ENCODE peak calls at places on chromosomes 2 and 18, in nine cellular contexts. D, F, I, L, P, B, A, T and V are unnamed samples.
A peak's percentile ranks its signal among the peaks of the same experiment; 100 is the strongest.

GRCh38 chr2:102313025-102313424 is 1.7 kb downstream of the IL1RL1 start:
- DNase-seq in B (no peak), P (no peak), L (no peak), F (no peak), D (no peak), T (peak; percentile 86), I (no peak), A (no peak), V (no peak)

GRCh38 chr2:54839526-54840255 is 116.2 kb downstream of the EML6 start:
- DNase-seq in L (no peak), T (peak; percentile 10), D (no peak), P (no peak), F (no peak), B (no peak), I (no peak), A (no peak), V (no peak)

GRCh38 chr2:177143444-177143843 is 69.2 kb upstream of the HNRNPA3 start:
- DNase-seq in L (peak; percentile 55), B (no peak), I (no peak), T (peak; percentile 60), D (no peak), A (no peak), P (no peak), F (no peak), V (no peak)

GRCh38 chr2:120765911-120766757 is 30.5 kb downstream of the GLI2 start:
- DNase-seq in P (peak; percentile 80), A (peak; percentile 59), I (peak; percentile 42), B (no peak), D (no peak), F (peak; percentile 40), L (peak; percentile 58), T (peak; percentile 95), V (peak; percentile 93)

GRCh38 chr2:19801367-19802087 is 100.3 kb downstream of the TTC32 start:
- DNase-seq in F (no peak), B (no peak), L (peak; percentile 94), D (no peak), A (no peak), I (peak; percentile 51), T (peak; percentile 99), P (peak; percentile 71), V (peak; percentile 83)

GRCh38 chr2:29747786-29748470 is 173.5 kb downstream of the ALK start:
- DNase-seq in D (no peak), B (no peak), A (no peak), I (no peak), F (no peak), L (peak; percentile 83), P (no peak), T (peak; percentile 99), V (peak; percentile 40)

GRCh38 chr2:214591359-214591758 is 180.5 kb downstream of the VWC2L start:
- DNase-seq in B (no peak), D (no peak), L (peak; percentile 6), F (no peak), P (no peak), I (no peak), A (no peak), T (no peak), V (no peak)

GRCh38 chr18:70491734-70492348 is 203.0 kb downstream of the SOCS6 start:
- DNase-seq in I (peak; percentile 21), P (no peak), F (peak; percentile 70), L (peak; percentile 61), T (peak; percentile 19), A (peak; percentile 73), B (peak; percentile 37), D (peak; percentile 31), V (no peak)

GRCh38 chr18:48844271-48844670 is 106.5 kb downstream of the SMAD7 start:
- DNase-seq in F (no peak), A (no peak), T (no peak), P (peak; percentile 46), L (no peak), B (no peak), D (no peak), I (no peak), V (no peak)

DNA sequence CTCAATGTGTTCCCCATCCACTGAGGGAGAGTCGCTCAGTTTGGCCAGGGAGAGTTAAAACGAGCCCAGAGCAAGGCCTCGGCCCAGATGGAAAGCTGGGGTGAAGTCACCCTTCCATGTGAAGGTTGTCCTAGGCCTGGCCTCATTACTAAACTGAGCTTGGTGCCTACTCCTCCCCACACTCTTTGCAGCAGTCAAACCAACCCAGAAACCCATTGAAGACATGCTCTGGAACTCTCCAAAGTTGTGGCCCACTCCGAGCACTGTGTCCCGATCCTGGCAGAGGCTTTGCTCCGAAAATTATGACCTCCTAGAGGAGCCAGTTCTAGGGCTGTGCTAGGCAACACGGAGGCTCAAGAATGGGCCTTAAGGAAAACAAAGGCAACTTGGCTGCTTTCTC is 11.5 kb upstream of the CYP26B1 start:
- DNase-seq in L (no peak), T (no peak), P (no peak), A (no peak), I (no peak), B (no peak), F (no peak), D (no peak), V (no peak)
- TF ChIP-seq CTCF in L (no peak), T (no peak), P (no peak), A (no peak), I (no peak), B (no peak), F (no peak), D (no peak), V (no peak)

DNA sequence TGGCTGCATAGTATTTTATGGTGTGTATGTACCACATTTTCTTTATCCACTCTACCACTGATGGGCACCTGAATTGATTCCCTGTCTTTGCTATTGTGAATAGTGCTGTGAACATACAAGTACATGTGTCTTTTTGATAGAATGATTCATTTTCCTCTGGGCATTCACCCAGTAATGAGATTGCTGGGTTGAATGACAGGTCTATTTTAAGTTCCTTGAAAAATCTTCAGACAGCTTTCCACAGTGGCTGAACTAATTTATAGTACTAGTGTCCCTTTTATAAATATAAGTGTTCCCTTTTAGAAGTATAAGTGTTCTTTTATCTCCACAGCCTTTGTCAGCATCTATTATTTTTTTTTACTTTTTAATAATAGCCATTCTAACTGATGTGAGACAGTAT is 303.9 kb upstream of the EPHA4 start:
- DNase-seq in A (no peak), P (no peak), L (no peak), F (no peak), T (no peak), I (no peak), B (no peak), D (no peak), V (no peak)
- TF ChIP-seq CTCF in A (no peak), P (no peak), L (no peak), F (no peak), T (no peak), I (no peak), B (no peak), D (no peak), V (no peak)

DNA sequence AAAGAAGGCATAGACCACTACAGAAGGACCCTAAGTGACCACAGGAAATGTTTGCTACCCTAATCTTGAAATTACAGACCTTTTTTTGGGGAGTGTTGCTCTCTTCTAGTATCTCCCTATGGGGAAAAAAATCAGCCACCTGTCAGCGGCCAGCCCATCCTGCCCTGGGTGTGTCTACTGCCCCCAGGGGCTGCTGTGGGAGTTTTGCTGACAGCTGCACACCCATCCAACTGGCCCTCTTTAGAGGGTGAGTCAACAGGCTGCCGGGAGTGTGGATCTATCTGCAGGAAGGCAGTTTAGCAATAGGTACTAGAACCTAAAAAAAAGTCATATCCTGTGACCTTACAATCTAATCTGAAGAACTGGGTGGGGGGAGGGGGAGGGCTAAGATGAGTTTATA is 796 bp upstream of the DYSF start:
- DNase-seq in L (peak; percentile 46), D (no peak), P (no peak), A (no peak), F (peak; percentile 47), B (no peak), I (no peak), T (peak; percentile 36), V (no peak)
- TF ChIP-seq CTCF in L (no peak), D (no peak), P (peak; percentile 4), A (no peak), F (peak; percentile 22), B (no peak), I (no peak), T (no peak), V (no peak)

GRCh38 chr2:190319557-190320498 is at the start of gene HIBCH:
- DNase-seq in F (peak; percentile 98), A (peak; percentile 98), T (peak; percentile 99), I (peak; percentile 96), B (peak; percentile 95), P (peak; percentile 99), D (peak; percentile 82), L (peak; percentile 99), V (peak; percentile 96)
- TF ChIP-seq CTCF in F (peak; percentile 89), A (peak; percentile 68), T (peak; percentile 83), I (peak; percentile 81), B (peak; percentile 86), P (peak; percentile 77), D (peak; percentile 73), L (peak; percentile 77), V (peak; percentile 93)